ENCODE peak calls at places on chromosomes 3 and 15, in seven cellular contexts. A is neural crest cell, B is astrocyte, E is progenitor cell of endocrine pancreas, L is HFFc6, H is tibial nerve, O is Panc1. I is an unnamed sample.

GRCh38 chr15:75553659-75554058 is 25.5 kb downstream of the PTPN9 start:
- DNase-seq in B (no peak), H (no peak), O (no peak), L (no peak), E (no peak), A (no peak), I (no peak)

GRCh38 chr3:138097192-138097829 is 18.1 kb downstream of the DZIP1L start:
- DNase-seq in E (no peak), H (no peak), B (no peak), L (no peak), A (no peak), O (no peak), I (no peak)

GRCh38 chr3:157061271-157061670 is 98.7 kb downstream of the CCNL1 start:
- DNase-seq in A (no peak), H (no peak), E (no peak), B (no peak), O (no peak), L (no peak), I (no peak)

GRCh38 chr15:50145451-50145872 is 26.4 kb upstream of the ATP8B4 start:
- DNase-seq in E (no peak), A (no peak), O (peak), H (no peak), L (peak), B (peak), I (no peak)

GRCh38 chr3:168024537-168024941 is 71.2 kb downstream of the GOLIM4 start:
- DNase-seq in L (peak), H (no peak), E (no peak), O (no peak), A (no peak), B (peak), I (no peak)

GRCh38 chr3:119293105-119293683 is 989 bp upstream of the ARHGAP31 start:
- DNase-seq in B (no peak), E (no peak), H (no peak), O (no peak), L (no peak), A (no peak), I (no peak)

GRCh38 chr3:125148836-125149235 is 63.7 kb downstream of the SLC12A8 start:
- DNase-seq in H (no peak), L (no peak), O (no peak), B (peak), E (no peak), A (no peak), I (peak)

GRCh38 chr3:186746008-186746407 is 28.8 kb downstream of the KNG1 start:
- DNase-seq in O (no peak), E (no peak), H (no peak), L (peak), A (no peak), B (peak), I (no peak)

GRCh38 chr3:135885885-135886284 is 79.6 kb upstream of the PPP2R3A start:
- DNase-seq in L (no peak), O (no peak), H (no peak), E (no peak), B (no peak), A (no peak), I (no peak)

GRCh38 chr15:67050062-67050461 is 15.3 kb upstream of the SMAD3 start:
- DNase-seq in E (no peak), L (no peak), H (no peak), A (no peak), B (no peak), O (no peak), I (no peak)
- TF ChIP-seq CTCF in E (no peak), L (no peak), H (no peak), A (no peak), B (no peak), O (no peak), I (no peak)

DNA sequence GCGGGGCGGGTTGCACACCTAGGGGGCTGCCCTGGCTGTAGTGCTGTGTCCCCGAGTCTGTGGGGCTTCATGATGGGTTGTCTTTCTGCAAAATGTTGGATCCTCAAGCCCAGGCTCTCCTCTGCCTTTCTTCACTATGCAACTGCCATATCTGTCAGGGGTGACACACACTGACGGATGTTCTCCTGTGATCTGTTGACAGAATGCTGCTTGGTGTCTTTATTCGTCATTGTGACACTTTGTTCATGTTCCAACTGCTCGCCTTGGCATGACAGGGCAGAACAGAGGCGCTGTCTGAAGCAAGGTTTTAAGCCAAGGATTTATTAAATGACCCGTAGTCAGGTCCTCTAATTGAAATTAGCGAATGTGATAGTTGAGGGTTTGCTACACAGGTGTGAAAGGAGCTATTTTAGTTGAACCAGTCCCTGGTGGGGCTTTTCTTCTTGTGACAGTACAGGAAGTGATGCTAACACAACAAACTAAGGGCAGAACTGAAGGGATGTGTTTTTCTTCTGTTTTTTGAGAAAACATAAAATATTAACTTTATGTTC is 173.4 kb downstream of the MCTP2 start:
- DNase-seq in B (no peak), L (no peak), E (no peak), O (no peak), H (no peak), A (no peak), I (no peak)
- TF ChIP-seq CTCF in B (no peak), L (no peak), E (no peak), O (no peak), H (no peak), A (no peak), I (no peak)

GRCh38 chr3:134640872-134641470 is 9.9 kb downstream of the KY start:
- DNase-seq in H (no peak), B (no peak), E (no peak), A (peak), L (peak), O (no peak), I (no peak)
- TF ChIP-seq CTCF in H (no peak), B (peak), E (peak), A (peak), L (peak), O (peak), I (peak)

GRCh38 chr15:76903251-76903681 is 1.9 kb downstream of the SCAPER start:
- DNase-seq in B (peak), L (peak), H (no peak), O (peak), A (no peak), E (no peak), I (peak)
- TF ChIP-seq CTCF in B (no peak), L (peak), H (no peak), O (peak), A (peak), E (no peak), I (peak)

DNA sequence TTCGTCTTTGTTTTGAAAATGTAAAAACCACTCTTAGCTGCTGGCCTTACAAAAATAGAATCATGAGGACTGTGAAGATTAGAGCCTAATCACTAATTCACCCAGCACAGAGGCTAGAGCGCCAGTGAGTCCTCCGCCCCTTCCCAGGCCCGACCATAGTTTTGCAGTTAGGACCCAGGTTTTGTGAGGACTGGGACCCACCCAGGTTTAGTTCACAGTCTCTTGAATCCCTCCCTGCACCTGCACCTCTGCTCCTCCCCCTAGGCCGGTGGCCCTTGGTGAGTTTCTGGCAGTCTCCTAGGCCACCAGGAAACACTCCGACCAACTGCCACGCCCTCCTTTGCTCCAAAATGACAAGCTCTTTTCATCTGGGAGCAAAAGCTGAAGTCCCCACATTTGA is 136.0 kb upstream of the CCDC54 start:
- DNase-seq in H (no peak), L (no peak), A (no peak), E (no peak), O (no peak), B (no peak), I (peak)
- TF ChIP-seq CTCF in H (no peak), L (no peak), A (peak), E (no peak), O (no peak), B (no peak), I (no peak)

GRCh38 chr15:68627476-68627875 is 48.7 kb downstream of the CORO2B start:
- DNase-seq in A (no peak), L (no peak), H (no peak), O (no peak), B (no peak), E (no peak), I (no peak)

GRCh38 chr15:68626283-68626682 is 47.5 kb downstream of the CORO2B start:
- DNase-seq in O (no peak), L (no peak), B (no peak), A (no peak), E (no peak), H (no peak), I (no peak)

GRCh38 chr15:68629519-68630204 is 50.9 kb downstream of the CORO2B start:
- DNase-seq in E (no peak), H (no peak), O (no peak), B (no peak), L (no peak), A (no peak), I (no peak)

GRCh38 chr15:68623301-68623892 is 44.6 kb downstream of the CORO2B start:
- DNase-seq in B (no peak), E (no peak), L (no peak), O (no peak), A (no peak), H (no peak), I (no peak)

DNA sequence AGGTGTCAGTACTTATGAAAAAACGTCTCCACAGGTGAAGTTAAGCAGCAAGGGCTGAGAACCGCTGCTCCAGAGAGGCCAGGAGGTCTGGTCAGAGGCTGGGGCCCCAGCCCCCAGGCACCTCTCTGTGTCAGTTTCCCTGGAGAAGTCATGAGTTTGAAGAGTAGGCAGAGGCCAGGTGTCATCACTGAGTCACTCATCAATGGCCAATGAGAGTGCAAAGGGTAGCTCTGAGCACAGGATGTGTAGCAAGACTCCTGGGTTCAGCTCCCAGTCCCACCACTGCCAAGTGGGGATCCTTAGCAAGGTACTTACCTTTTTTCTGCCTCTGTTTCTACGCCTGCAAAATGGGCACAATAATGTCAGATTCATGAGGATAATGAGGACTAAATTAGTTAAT is 47.9 kb downstream of the CORO2B start:
- DNase-seq in O (no peak), B (no peak), L (no peak), E (no peak), H (no peak), A (no peak), I (no peak)
- TF ChIP-seq CTCF in O (no peak), B (no peak), L (no peak), E (no peak), H (no peak), A (no peak), I (no peak)

GRCh38 chr15:29618586-29618985 is 203.7 kb downstream of the TJP1 start:
- DNase-seq in O (no peak), H (no peak), E (no peak), A (no peak), B (no peak), L (no peak), I (no peak)

GRCh38 chr15:29621626-29622025 is 200.6 kb downstream of the TJP1 start:
- DNase-seq in B (no peak), E (no peak), O (no peak), A (no peak), L (no peak), H (no peak), I (no peak)

GRCh38 chr15:29622637-29623036 is 199.6 kb downstream of the TJP1 start:
- DNase-seq in H (no peak), B (no peak), O (no peak), L (no peak), A (no peak), E (no peak), I (no peak)

DNA sequence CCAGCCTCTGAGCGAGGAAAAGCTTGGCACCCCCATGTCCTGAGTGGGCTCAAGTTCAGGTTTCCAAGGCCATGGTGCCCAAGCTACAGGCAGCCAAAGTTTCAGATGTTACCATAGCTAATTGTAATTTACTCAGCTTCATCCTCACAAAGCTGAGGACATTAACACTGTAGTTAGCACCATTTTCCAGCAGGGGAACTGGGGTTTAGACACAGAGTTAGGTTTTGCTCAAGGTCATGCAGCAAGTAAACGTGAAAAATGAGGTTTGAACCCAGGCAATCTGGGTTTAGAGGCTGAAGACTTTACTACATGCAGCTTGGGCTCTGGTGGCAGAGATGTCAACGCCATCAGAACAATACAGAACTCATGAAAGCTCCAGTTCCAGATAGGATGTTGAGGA is 199.0 kb downstream of the TJP1 start:
- DNase-seq in O (no peak), L (no peak), H (no peak), B (no peak), E (no peak), A (no peak), I (no peak)
- TF ChIP-seq CTCF in O (no peak), L (peak), H (no peak), B (no peak), E (no peak), A (no peak), I (no peak)

GRCh38 chr3:151191095-151191494 is 11.9 kb downstream of the GPR171 start:
- DNase-seq in O (no peak), B (no peak), A (no peak), L (no peak), E (no peak), H (no peak), I (no peak)
- TF ChIP-seq CTCF in O (no peak), B (no peak), A (no peak), L (no peak), E (no peak), H (no peak), I (no peak)

GRCh38 chr15:40038654-40039543 is at the start of gene SRP14:
- DNase-seq in E (peak), A (peak), L (peak), O (peak), B (peak), H (peak), I (peak)
- TF ChIP-seq CTCF in E (no peak), A (peak), L (peak), O (no peak), B (no peak), H (peak), I (no peak)

GRCh38 chr15:98138910-98139309 is 178.4 kb downstream of the ARRDC4 start:
- DNase-seq in O (no peak), H (no peak), E (no peak), A (no peak), L (no peak), B (no peak), I (no peak)
- TF ChIP-seq CTCF in O (no peak), H (no peak), E (no peak), A (no peak), L (no peak), B (no peak), I (no peak)